ENCODE peak calls at places on chromosomes 13 and 19, in five cellular contexts. V is Calu3, M is SK-N-DZ, J is substantia nigra, Z is neuronal stem cell. F is an unnamed sample.

GRCh38 chr19:49533551-49534488 is 6.0 kb downstream of the RCN3 start:
- DNase-seq in V (peak), M (peak), J (no peak), Z (peak), F (peak)

GRCh38 chr19:802497-802887 is 5.2 kb downstream of the PTBP1 start:
- DNase-seq in V (no peak), M (no peak), J (no peak), Z (no peak), F (no peak)

GRCh38 chr13:98083936-98084335 is 59.0 kb upstream of the FARP1 start:
- DNase-seq in V (no peak), M (no peak), J (no peak), Z (no peak), F (no peak)

GRCh38 chr19:53055117-53055516 is 10.6 kb downstream of the ERVV-2 start:
- DNase-seq in V (no peak), M (no peak), J (no peak), Z (no peak), F (peak)

GRCh38 chr19:5071579-5071978 is 102.7 kb downstream of the KDM4B start:
- DNase-seq in V (no peak), M (no peak), J (no peak), Z (no peak), F (no peak)

GRCh38 chr13:113820813-113821651 is 42.8 kb downstream of the GAS6 start:
- DNase-seq in V (no peak), M (peak), J (peak), Z (no peak), F (peak)

GRCh38 chr13:36282818-36283432 is 14.7 kb downstream of the CCDC169 start:
- DNase-seq in V (no peak), M (peak), J (no peak), Z (peak), F (no peak)

GRCh38 chr19:3653865-3654513 is 27.4 kb upstream of the CACTIN start:
- DNase-seq in V (peak), M (no peak), J (no peak), Z (no peak), F (no peak)

GRCh38 chr13:25857830-25858229 is 194.0 kb downstream of the SHISA2 start:
- DNase-seq in V (no peak), M (no peak), J (no peak), Z (no peak), F (no peak)

GRCh38 chr13:47853236-47853635 is 147.8 kb downstream of the SUCLA2 start:
- DNase-seq in V (no peak), M (no peak), J (no peak), Z (no peak), F (no peak)

GRCh38 chr19:21439372-21439771 is 42.4 kb downstream of the ZNF493 start:
- DNase-seq in V (no peak), M (no peak), J (no peak), Z (no peak), F (no peak)

GRCh38 chr13:33483471-33483870 is 197.9 kb upstream of the STARD13 start:
- DNase-seq in V (no peak), M (no peak), J (no peak), Z (no peak), F (no peak)

GRCh38 chr13:39895254-39895653 is 239.8 kb downstream of the COG6 start:
- DNase-seq in V (no peak), M (no peak), J (no peak), Z (no peak), F (no peak)

GRCh38 chr13:36872621-36873020 is 47.4 kb downstream of the SMAD9 start:
- DNase-seq in V (no peak), M (no peak), J (peak), Z (no peak), F (peak)

GRCh38 chr13:41931337-41931736 is 29.6 kb downstream of the VWA8 start:
- DNase-seq in V (no peak), M (no peak), J (no peak), Z (no peak), F (no peak)

GRCh38 chr19:3860499-3860898 is 8.3 kb downstream of the ZFR2 start:
- DNase-seq in V (no peak), M (no peak), J (no peak), Z (no peak), F (no peak)

GRCh38 chr13:104024416-104025170 is 958.4 kb upstream of the SLC10A2 start:
- DNase-seq in V (no peak), M (no peak), J (no peak), Z (no peak), F (no peak)